ENCODE peak calls at places on chromosomes 2 and 18, in eight cellular contexts. D, R, T, U, W, O, G and L are unnamed samples.

GRCh38 chr2:175844169-175844568 is 157.9 kb downstream of the LNPK start:
- DNase-seq in U (no peak), T (peak; percentile 54), D (no peak), O (no peak), W (peak; percentile 59), G (no peak), R (no peak), L (no peak)

GRCh38 chr2:114222331-114222730 is 220.1 kb upstream of the DPP10 start:
- DNase-seq in T (no peak), O (no peak), R (no peak), U (no peak), D (no peak), G (no peak), W (no peak), L (no peak)

GRCh38 chr18:26317353-26317865 is 91.2 kb downstream of the TAF4B start:
- DNase-seq in T (peak; percentile 72), G (no peak), U (no peak), W (no peak), O (no peak), D (no peak), R (no peak), L (no peak)

GRCh38 chr18:52422985-52423601 is 83.1 kb downstream of the DCC start:
- DNase-seq in U (no peak), D (no peak), W (peak; percentile 27), O (no peak), R (no peak), G (no peak), T (no peak), L (no peak)

GRCh38 chr2:97844311-97844859 is 131.0 kb downstream of the ZAP70 start:
- DNase-seq in R (no peak), W (no peak), T (no peak), O (no peak), G (no peak), U (no peak), D (no peak), L (no peak)

GRCh38 chr18:2881490-2882195 is 34.8 kb downstream of the EMILIN2 start:
- DNase-seq in T (no peak), R (no peak), O (no peak), U (no peak), W (no peak), G (peak; percentile 74), D (no peak), L (no peak)

GRCh38 chr2:239082425-239082824 is 234.5 kb downstream of the TWIST2 start:
- DNase-seq in R (no peak), U (no peak), D (no peak), T (no peak), G (no peak), O (no peak), W (no peak), L (no peak)

GRCh38 chr2:4604767-4605166 is 901.4 kb downstream of the DCDC2C start:
- DNase-seq in W (peak; percentile 2), O (no peak), R (no peak), T (no peak), G (no peak), U (no peak), D (no peak), L (no peak)

GRCh38 chr2:142893241-142893640 is 15.8 kb downstream of the KYNU start:
- DNase-seq in R (no peak), U (no peak), D (no peak), O (no peak), W (no peak), T (no peak), G (no peak), L (no peak)

GRCh38 chr2:77270433-77270832 is 251.7 kb downstream of the LRRTM4 start:
- DNase-seq in U (no peak), G (no peak), D (no peak), R (no peak), T (no peak), W (no peak), O (no peak), L (no peak)

GRCh38 chr18:8400193-8400752 is 209.0 kb upstream of the RAB12 start:
- DNase-seq in R (no peak), G (no peak), W (no peak), D (no peak), O (no peak), U (no peak), T (no peak), L (no peak)

GRCh38 chr2:179939282-179939681 is 67.8 kb downstream of the CWC22 start:
- DNase-seq in W (no peak), O (no peak), G (no peak), R (no peak), D (no peak), U (no peak), T (no peak), L (no peak)

GRCh38 chr18:24212939-24213338 is 74.1 kb downstream of the CABYR start:
- DNase-seq in G (no peak), D (no peak), R (no peak), U (no peak), W (no peak), O (no peak), T (peak; percentile 96), L (no peak)

GRCh38 chr2:129906861-129907235 is 72.6 kb upstream of the RAB6C start:
- DNase-seq in O (no peak), U (no peak), R (no peak), D (no peak), T (no peak), W (no peak), G (peak; percentile 48), L (no peak)

GRCh38 chr18:9771977-9772660 is 64.0 kb downstream of the RAB31 start:
- DNase-seq in D (no peak), R (no peak), T (no peak), G (no peak), W (no peak), U (no peak), O (no peak), L (no peak)

GRCh38 chr2:29166237-29166630 is 51.0 kb downstream of the CLIP4 start:
- DNase-seq in D (no peak), G (no peak), T (no peak), O (no peak), R (no peak), W (no peak), U (no peak), L (no peak)

GRCh38 chr2:159265171-159265576 is 21.3 kb downstream of the WDSUB1 start:
- DNase-seq in U (no peak), T (peak; percentile 86), D (no peak), R (no peak), W (peak; percentile 26), O (no peak), G (no peak), L (no peak)

GRCh38 chr2:102107741-102108070 is 34.8 kb upstream of the IL1R1 start:
- DNase-seq in G (no peak), D (no peak), O (no peak), R (no peak), W (no peak), U (no peak), T (peak; percentile 82), L (no peak)

GRCh38 chr2:191247381-191248057 is 2.3 kb downstream of the MYO1B start:
- DNase-seq in R (no peak), O (no peak), G (no peak), U (no peak), W (peak; percentile 21), T (peak; percentile 93), D (no peak), L (no peak)

GRCh38 chr2:120539421-120539936 is 193.5 kb downstream of the INHBB start:
- DNase-seq in D (no peak), T (no peak), G (no peak), O (no peak), R (no peak), W (no peak), U (no peak), L (no peak)

GRCh38 chr18:73551211-73551610 is 596.4 kb downstream of the FBXO15 start:
- DNase-seq in W (no peak), G (no peak), D (no peak), U (no peak), R (no peak), O (no peak), T (no peak), L (no peak)

GRCh38 chr2:7450188-7451156 is 533.3 kb downstream of the RNF144A start:
- DNase-seq in U (no peak), T (no peak), G (peak; percentile 73), R (no peak), W (no peak), O (no peak), D (no peak), L (no peak)

GRCh38 chr18:54743596-54743995 is 84.7 kb upstream of the RAB27B start:
- DNase-seq in G (no peak), O (no peak), W (no peak), T (no peak), U (no peak), R (no peak), D (no peak), L (no peak)

GRCh38 chr2:647691-648231 is 29.4 kb downstream of the TMEM18 start:
- DNase-seq in G (peak; percentile 54), R (no peak), W (no peak), U (no peak), O (no peak), T (no peak), D (no peak), L (no peak)

GRCh38 chr2:211407076-211407475 is 850.7 kb downstream of the CPS1 start:
- DNase-seq in W (no peak), T (peak; percentile 11), D (no peak), R (no peak), G (no peak), U (no peak), O (no peak), L (no peak)

GRCh38 chr18:21064347-21064746 is 47.3 kb downstream of the ROCK1 start:
- DNase-seq in G (no peak), T (no peak), U (no peak), O (no peak), W (no peak), R (no peak), D (no peak), L (no peak)

GRCh38 chr2:199973703-199974102 is 18.3 kb downstream of the MAIP1 start:
- DNase-seq in O (no peak), G (no peak), T (peak; percentile 31), W (peak; percentile 70), D (no peak), U (no peak), R (no peak), L (no peak)

GRCh38 chr2:191923652-191923997 is 76.7 kb upstream of the CAVIN2 start:
- DNase-seq in W (no peak), G (no peak), D (no peak), U (no peak), T (peak; percentile 56), R (no peak), O (no peak), L (no peak)

GRCh38 chr2:105410554-105410953 is 11.7 kb upstream of the FHL2 start:
- DNase-seq in W (no peak), R (no peak), G (no peak), D (no peak), O (no peak), U (no peak), T (peak; percentile 89), L (no peak)

GRCh38 chr2:36659872-36660312 is 36.6 kb upstream of the VIT start:
- DNase-seq in W (no peak), R (no peak), G (no peak), D (no peak), U (no peak), O (no peak), T (peak; percentile 70), L (no peak)

GRCh38 chr18:67771271-67771670 is 254.8 kb upstream of the DSEL start:
- DNase-seq in G (no peak), O (no peak), R (no peak), U (no peak), W (no peak), D (no peak), T (peak; percentile 71), L (no peak)